ENCODE peak calls at places on chromosomes 11 and 22, in nine cellular contexts. P is fibroblast of the aortic adventitia, T is DND-41, J is cardiac fibroblast, B is PC-9, I is heart left ventricle, E is astrocyte of the cerebellum, A is natural killer cell, Q is tibial nerve. M is an unnamed sample.

GRCh38 chr11:26204110-26204509 is 127.8 kb upstream of the ANO3 start:
- DNase-seq in P (no peak), T (no peak), J (no peak), B (no peak), I (no peak), E (no peak), A (no peak), Q (no peak), M (no peak)

GRCh38 chr11:78339483-78339882 is 78.1 kb downstream of the GAB2 start:
- DNase-seq in P (no peak), T (no peak), J (no peak), B (no peak), I (no peak), E (no peak), A (no peak), Q (no peak), M (no peak)

GRCh38 chr11:67351275-67352005 is 1.9 kb downstream of the POLD4 start:
- DNase-seq in P (peak; percentile 88), T (peak; percentile 64), J (peak; percentile 87), B (peak; percentile 72), I (no peak), E (no peak), A (peak; percentile 67), Q (no peak), M (peak; percentile 63)

GRCh38 chr22:40263191-40263590 is 83.1 kb upstream of the ADSL start:
- DNase-seq in P (peak; percentile 65), T (no peak), J (peak; percentile 54), B (no peak), I (no peak), E (no peak), A (no peak), Q (no peak), M (no peak)

GRCh38 chr22:50274311-50274710 is 4.1 kb upstream of the MAPK11 start:
- DNase-seq in P (peak; percentile 59), T (peak; percentile 57), J (peak; percentile 51), B (peak; percentile 58), I (no peak), E (no peak), A (peak; percentile 37), Q (peak; percentile 44), M (no peak)

GRCh38 chr11:125842319-125842948 is 9.3 kb downstream of the PATE4 start:
- DNase-seq in P (no peak), T (no peak), J (no peak), B (no peak), I (no peak), E (no peak), A (no peak), Q (no peak), M (no peak)

GRCh38 chr22:32535531-32536190 is 61.0 kb downstream of the FBXO7 start:
- DNase-seq in P (no peak), T (no peak), J (no peak), B (no peak), I (no peak), E (no peak), A (no peak), Q (no peak), M (no peak)

GRCh38 chr11:79440451-79441158 is at the start of gene TENM4:
- DNase-seq in P (peak; percentile 87), T (no peak), J (peak; percentile 73), B (no peak), I (peak; percentile 68), E (peak; percentile 73), A (no peak), Q (peak; percentile 71), M (peak; percentile 59)

GRCh38 chr11:67293090-67293489 is 4.0 kb downstream of the ANKRD13D start:
- DNase-seq in P (no peak), T (no peak), J (peak; percentile 47), B (peak; percentile 58), I (no peak), E (no peak), A (no peak), Q (no peak), M (no peak)

GRCh38 chr11:64086263-64086938 is 50.7 kb downstream of the FLRT1 start:
- DNase-seq in P (peak; percentile 65), T (no peak), J (peak; percentile 7), B (peak; percentile 41), I (no peak), E (no peak), A (no peak), Q (peak; percentile 36), M (no peak)

GRCh38 chr11:128662960-128663359 is 30.9 kb upstream of the FLI1 start:
- DNase-seq in P (no peak), T (no peak), J (no peak), B (no peak), I (no peak), E (no peak), A (no peak), Q (no peak), M (no peak)

GRCh38 chr11:57798905-57799559 is 37.4 kb downstream of the CTNND1 start:
- DNase-seq in P (peak; percentile 89), T (no peak), J (peak; percentile 41), B (peak; percentile 92), I (peak; percentile 43), E (no peak), A (no peak), Q (no peak), M (peak; percentile 22)

GRCh38 chr22:48756146-48757111 is 1071.2 kb downstream of the BRD1 start:
- DNase-seq in P (no peak), T (no peak), J (no peak), B (no peak), I (no peak), E (no peak), A (no peak), Q (no peak), M (no peak)

GRCh38 chr22:29689872-29690213 is 30.0 kb upstream of the CABP7 start:
- DNase-seq in P (peak; percentile 58), T (peak; percentile 49), J (peak; percentile 60), B (peak; percentile 16), I (peak; percentile 76), E (peak; percentile 23), A (no peak), Q (peak; percentile 50), M (no peak)

GRCh38 chr22:29011868-29012428 is 49.7 kb downstream of the C22orf31 start:
- DNase-seq in P (no peak), T (no peak), J (no peak), B (no peak), I (no peak), E (no peak), A (no peak), Q (no peak), M (no peak)

GRCh38 chr11:123628936-123629683 is 25.3 kb downstream of the SCN3B start:
- DNase-seq in P (peak; percentile 93), T (no peak), J (peak; percentile 52), B (no peak), I (peak; percentile 82), E (no peak), A (no peak), Q (no peak), M (no peak)

GRCh38 chr11:67269401-67270255 is 3.4 kb downstream of the GRK2 start:
- DNase-seq in P (no peak), T (no peak), J (no peak), B (no peak), I (peak; percentile 67), E (no peak), A (peak; percentile 52), Q (no peak), M (no peak)

GRCh38 chr11:133181672-133182071 is 350.6 kb downstream of the OPCML start:
- DNase-seq in P (no peak), T (no peak), J (no peak), B (no peak), I (no peak), E (no peak), A (no peak), Q (no peak), M (no peak)

GRCh38 chr11:44316388-44317240 is 6.7 kb upstream of the ALX4 start:
- DNase-seq in P (no peak), T (no peak), J (no peak), B (no peak), I (no peak), E (no peak), A (no peak), Q (no peak), M (no peak)
- TF ChIP-seq CTCF in P (peak; percentile 4), T (no peak), J (no peak), B (no peak), I (no peak), E (no peak), A (no peak), Q (no peak), M (no peak)

GRCh38 chr22:38943181-38943580 is 14.2 kb upstream of the APOBEC3A start:
- DNase-seq in P (no peak), T (no peak), J (no peak), B (no peak), I (no peak), E (no peak), A (no peak), Q (no peak), M (no peak)
- TF ChIP-seq CTCF in P (peak; percentile 26), T (no peak), J (no peak), B (no peak), I (no peak), E (no peak), A (no peak), Q (no peak), M (no peak)

DNA sequence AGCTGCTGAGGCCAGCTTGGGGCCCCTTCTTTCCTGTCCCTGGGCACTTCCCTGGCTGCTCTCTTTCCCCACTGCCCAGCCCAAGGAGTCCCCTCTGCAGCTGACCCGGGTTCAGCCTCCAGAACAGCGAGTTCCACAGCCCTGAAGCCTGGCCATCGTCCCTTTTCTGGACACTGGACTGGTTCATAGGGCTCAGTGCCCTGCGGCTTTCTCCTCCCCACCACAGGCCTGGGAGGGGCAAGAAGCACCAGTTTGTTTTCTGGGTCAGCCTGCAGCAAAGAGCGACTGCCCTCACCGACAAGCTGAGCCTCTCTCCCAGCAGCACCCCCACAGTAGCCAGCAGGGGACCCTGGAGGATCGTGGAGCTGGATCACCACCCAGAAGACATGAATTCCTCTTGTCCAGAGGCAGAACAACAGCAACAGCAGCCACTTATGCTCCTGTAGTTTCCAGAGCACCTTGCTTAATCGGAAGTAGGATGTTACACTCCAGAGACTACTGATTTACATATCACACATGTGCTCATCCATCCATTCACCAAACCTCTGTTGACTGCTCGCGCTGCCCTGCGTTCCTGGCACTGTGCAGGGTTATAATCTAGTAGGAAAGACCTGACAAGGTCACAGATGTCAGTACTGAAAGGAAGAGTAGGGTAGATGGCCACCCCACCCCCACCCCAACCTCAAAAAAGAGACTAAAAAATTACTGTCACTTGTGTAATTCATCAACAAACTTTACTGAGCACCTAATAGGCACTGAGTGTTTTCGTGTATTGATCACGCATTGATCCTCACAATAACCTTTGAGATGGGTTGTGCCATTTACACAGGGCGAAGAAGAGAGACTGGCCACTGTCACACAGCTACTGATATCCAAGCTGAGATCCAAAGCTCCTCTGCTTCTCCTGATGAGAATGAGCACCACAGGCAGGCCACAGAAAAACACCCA is 13.0 kb upstream of the CXCR5 start:
- DNase-seq in P (peak; percentile 42), T (no peak), J (peak; percentile 36), B (peak; percentile 67), I (peak; percentile 72), E (no peak), A (no peak), Q (peak; percentile 65), M (peak; percentile 54)
- TF ChIP-seq CTCF in P (no peak), T (no peak), J (peak; percentile 30), B (no peak), I (no peak), E (peak; percentile 9), A (no peak), Q (peak; percentile 32), M (no peak)

DNA sequence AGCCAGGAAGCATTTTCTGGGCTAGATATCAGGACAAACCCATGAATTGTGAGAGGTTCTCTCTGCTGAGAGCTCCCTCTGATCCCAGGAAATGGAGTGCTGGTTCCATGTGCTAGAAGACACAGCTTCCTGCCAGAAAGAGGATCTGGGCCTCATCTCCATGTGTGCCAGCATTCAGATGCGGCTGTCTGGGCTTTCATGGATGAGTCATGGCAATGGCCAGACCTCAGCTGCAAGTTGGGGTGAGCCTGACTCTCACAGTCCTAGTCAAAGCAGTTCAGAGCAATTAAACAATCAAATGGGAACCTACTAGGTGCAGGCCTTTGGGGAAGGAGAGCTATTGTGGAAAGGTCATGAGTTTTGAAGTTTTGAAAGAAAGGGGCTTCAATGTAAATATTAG is 82.3 kb upstream of the EED start:
- DNase-seq in P (peak; percentile 94), T (no peak), J (peak; percentile 89), B (no peak), I (no peak), E (peak; percentile 46), A (no peak), Q (peak; percentile 36), M (no peak)
- TF ChIP-seq CTCF in P (no peak), T (no peak), J (no peak), B (no peak), I (no peak), E (no peak), A (no peak), Q (no peak), M (no peak)

M was measured in activated B cell treated with CpG ODN at 0.5 μM for 24 hours.